ENCODE peak calls at places on chromosomes 5 and 9, in nine cellular contexts. P is pons; Z is stimulated activated CD4-positive, alpha-beta T cell treated with anti-CD3 and anti-CD28 coated beads, Interleukin-1b, Interleukin-23, amount 100 ng/mL, for 24 hours; Y is OCI-LY7; K is Right ventricle myocardium superior; Q is GM23248; W is GM06990; B is ovary; M is GM23338. G is an unnamed sample.

GRCh38 chr5:140148508-140148907 is 22.8 kb downstream of the IGIP start:
- DNase-seq in P (no peak), Z (no peak), Y (no peak), K (no peak), Q (peak), W (no peak), B (no peak), M (peak), G (no peak)

GRCh38 chr9:134656334-134657034 is 14.9 kb downstream of the COL5A1 start:
- DNase-seq in P (no peak), Z (no peak), Y (peak), K (no peak), Q (peak), W (no peak), B (peak), M (peak), G (no peak)

GRCh38 chr5:109041319-109041718 is 293.6 kb downstream of the FER start:
- DNase-seq in P (no peak), Z (no peak), Y (peak), K (no peak), Q (no peak), W (no peak), B (no peak), M (no peak), G (no peak)

GRCh38 chr9:137583957-137584356 is 5.2 kb upstream of the DPH7 start:
- DNase-seq in P (no peak), Z (no peak), Y (no peak), K (no peak), Q (no peak), W (no peak), B (no peak), M (no peak), G (no peak)

GRCh38 chr9:967851-968641 is 8.4 kb upstream of the DMRT3 start:
- DNase-seq in P (no peak), Z (no peak), Y (no peak), K (no peak), Q (peak), W (no peak), B (no peak), M (peak), G (no peak)

GRCh38 chr9:88322906-88323566 is 65.2 kb upstream of the SPIN1 start:
- DNase-seq in P (peak), Z (no peak), Y (peak), K (no peak), Q (peak), W (no peak), B (no peak), M (no peak), G (no peak)

GRCh38 chr5:66653380-66653779 is 57.2 kb downstream of the MAST4 start:
- DNase-seq in P (no peak), Z (no peak), Y (no peak), K (no peak), Q (peak), W (no peak), B (no peak), M (no peak), G (no peak)

GRCh38 chr5:150486402-150487198 is 21.3 kb upstream of the NDST1 start:
- DNase-seq in P (peak), Z (peak), Y (peak), K (peak), Q (peak), W (peak), B (peak), M (peak), G (peak)

GRCh38 chr9:91733006-91733624 is 216.9 kb downstream of the ROR2 start:
- DNase-seq in P (no peak), Z (no peak), Y (no peak), K (no peak), Q (no peak), W (no peak), B (no peak), M (no peak), G (no peak)

GRCh38 chr5:56099346-56099745 is 104.6 kb upstream of the IL6ST start:
- DNase-seq in P (no peak), Z (no peak), Y (no peak), K (no peak), Q (peak), W (no peak), B (no peak), M (no peak), G (no peak)

GRCh38 chr5:115946655-115947054 is 15.6 kb upstream of the LVRN start:
- DNase-seq in P (no peak), Z (no peak), Y (no peak), K (no peak), Q (peak), W (no peak), B (no peak), M (no peak), G (no peak)

GRCh38 chr9:134418986-134419683 is 92.9 kb downstream of the RXRA start:
- DNase-seq in P (no peak), Z (no peak), Y (no peak), K (no peak), Q (no peak), W (no peak), B (peak), M (no peak), G (no peak)

G was measured in GM13977.